ENCODE peak calls at places on chromosomes 6 and 20, in seven cellular contexts. T, F, N, E, Y, B and W are unnamed samples.

GRCh38 chr6:108492131-108492766 is 68.5 kb upstream of the FOXO3 start:
- DNase-seq in Y (no peak), T (no peak), F (peak; percentile 11), B (no peak), N (no peak), E (no peak), W (no peak)

GRCh38 chr20:16477632-16478031 is 95.6 kb downstream of the KIF16B start:
- DNase-seq in E (no peak), T (no peak), F (no peak), Y (no peak), B (no peak), N (no peak), W (no peak)

GRCh38 chr6:170257376-170257775 is 33.5 kb downstream of the DLL1 start:
- DNase-seq in F (no peak), Y (no peak), E (peak; percentile 10), N (no peak), T (no peak), B (no peak), W (no peak)

GRCh38 chr6:128327890-128328289 is 192.5 kb downstream of the PTPRK start:
- DNase-seq in E (no peak), Y (no peak), F (peak; percentile 50), N (no peak), B (no peak), T (no peak), W (no peak)

GRCh38 chr6:166419268-166419667 is 36.5 kb upstream of the MPC1 start:
- DNase-seq in F (peak; percentile 45), E (no peak), T (peak; percentile 21), B (no peak), Y (no peak), N (peak; percentile 34), W (no peak)

GRCh38 chr20:47124235-47124717 is 229.6 kb downstream of the EYA2 start:
- DNase-seq in Y (no peak), F (no peak), T (no peak), B (no peak), E (no peak), N (no peak), W (no peak)

GRCh38 chr20:33601861-33602260 is 60.3 kb upstream of the C20orf144 start:
- DNase-seq in F (no peak), N (no peak), Y (no peak), T (no peak), B (no peak), E (no peak), W (no peak)

GRCh38 chr6:48567016-48567415 is 456.0 kb upstream of the PTCHD4 start:
- DNase-seq in N (no peak), F (no peak), B (no peak), T (no peak), Y (no peak), E (no peak), W (no peak)

GRCh38 chr6:161068296-161068695 is 76.7 kb downstream of the MAP3K4 start:
- DNase-seq in F (no peak), B (no peak), N (no peak), E (no peak), Y (no peak), T (no peak), W (no peak)

GRCh38 chr6:20840675-20841074 is 306.4 kb downstream of the CDKAL1 start:
- DNase-seq in Y (no peak), B (no peak), E (no peak), F (no peak), N (no peak), T (no peak), W (no peak)

GRCh38 chr6:111849298-111849697 is 24.0 kb downstream of the FYN start:
- DNase-seq in E (no peak), Y (no peak), N (no peak), B (no peak), F (no peak), T (no peak), W (no peak)

GRCh38 chr20:12394786-12395185 is 477.1 kb downstream of the BTBD3 start:
- DNase-seq in E (no peak), N (no peak), B (no peak), T (no peak), F (no peak), Y (no peak), W (no peak)

GRCh38 chr6:51844391-51844735 is 243.1 kb downstream of the PKHD1 start:
- DNase-seq in Y (no peak), N (no peak), E (no peak), T (no peak), B (no peak), F (no peak), W (no peak)

GRCh38 chr6:43914272-43915147 is 144.5 kb downstream of the VEGFA start:
- DNase-seq in E (peak; percentile 46), T (no peak), Y (no peak), B (no peak), F (no peak), N (no peak), W (no peak)
- H3K4me1 ChIP-seq in E (peaks cover 13% of the 10 kb centered on the region), T (peaks cover 7% of the 10 kb centered on the region), Y (peaks cover 2% of the 10 kb centered on the region), B (no peaks in the 10 kb centered on the region), F (no peaks in the 10 kb centered on the region), N (no peaks in the 10 kb centered on the region), W (peaks cover 15% of the 10 kb centered on the region)

DNA sequence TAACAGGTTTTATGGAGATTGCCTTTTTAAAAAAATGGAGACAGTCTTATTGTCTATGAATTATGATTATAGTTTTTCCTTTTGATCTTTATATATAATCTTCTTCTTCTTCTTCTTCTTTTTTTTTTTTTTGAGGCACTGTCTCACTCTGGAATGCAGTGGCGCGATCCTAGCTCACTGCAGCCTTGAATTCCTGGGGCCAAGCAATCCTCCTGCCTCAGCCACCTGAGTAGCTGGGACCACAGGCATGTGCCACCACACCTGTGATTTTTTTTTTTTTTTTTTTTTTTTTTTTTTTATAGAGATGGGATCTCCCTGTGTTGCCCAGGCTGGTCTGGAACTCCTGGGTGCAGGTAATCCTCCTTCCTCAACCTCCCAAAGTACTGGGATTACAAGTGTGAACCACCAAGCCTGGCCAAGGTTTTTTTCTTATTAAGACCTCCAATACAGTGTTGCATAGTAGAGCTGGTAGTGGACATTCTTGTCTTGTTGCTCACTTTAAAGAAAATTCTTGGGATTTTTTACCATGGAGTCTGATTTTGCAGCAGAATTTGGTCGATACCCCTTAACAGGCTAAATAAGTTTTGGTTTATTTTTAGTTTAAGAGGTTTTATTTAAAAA is 46.5 kb downstream of the STK4 start:
- DNase-seq in B (no peak), N (no peak), E (no peak), Y (no peak), F (no peak), T (no peak), W (no peak)
- H3K27ac ChIP-seq in B (no peak overlapping the region), N (no peak overlapping the region), E (no peak overlapping the region), Y (no peak overlapping the region), F (no peak overlapping the region), T (no peak overlapping the region), W (peak overlapping the region; percentile 79)

GRCh38 chr6:148349466-148349865 is 6.8 kb downstream of the SASH1 start:
- DNase-seq in Y (no peak), F (no peak), T (no peak), B (no peak), N (no peak), E (no peak), W (no peak)

GRCh38 chr6:148345578-148345977 is 2.9 kb downstream of the SASH1 start:
- DNase-seq in N (no peak), B (no peak), F (no peak), E (no peak), T (no peak), Y (no peak), W (no peak)

GRCh38 chr6:148348778-148349177 is 6.1 kb downstream of the SASH1 start:
- DNase-seq in F (no peak), T (no peak), N (no peak), E (no peak), Y (no peak), B (no peak), W (no peak)

GRCh38 chr6:148348335-148348734 is 5.7 kb downstream of the SASH1 start:
- DNase-seq in E (no peak), F (no peak), N (no peak), B (no peak), T (no peak), Y (no peak), W (no peak)

GRCh38 chr6:148347076-148348054 is 4.7 kb downstream of the SASH1 start:
- DNase-seq in N (no peak), Y (no peak), B (no peak), T (no peak), E (no peak), F (no peak), W (no peak)
- H3K4me3 ChIP-seq in N (no peak overlapping the region), Y (no peak overlapping the region), B (no peak overlapping the region), T (no peak overlapping the region), E (no peak overlapping the region), F (no peak overlapping the region), W (no peak overlapping the region)

DNA sequence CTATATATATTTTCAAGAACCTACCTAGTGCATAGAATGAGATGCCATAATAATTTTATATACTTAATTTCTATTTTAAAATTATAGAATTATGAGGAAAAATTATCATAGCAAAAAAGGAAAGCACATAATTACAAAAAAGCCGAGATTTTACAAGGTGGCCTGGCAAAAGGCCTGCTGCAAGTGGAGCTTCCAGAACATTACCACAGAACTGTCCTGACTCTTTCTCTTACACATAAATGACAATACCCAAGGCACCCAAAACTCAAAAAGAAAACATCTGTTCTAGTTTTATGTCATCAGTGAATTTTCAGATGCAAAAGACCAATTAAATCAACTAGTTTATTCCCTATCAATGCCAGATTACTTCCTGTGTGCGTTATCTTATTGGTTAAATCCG is 74.2 kb downstream of the FILIP1 start:
- DNase-seq in E (no peak), Y (peak; percentile 30), B (no peak), F (no peak), T (no peak), N (no peak), W (no peak)
- H3K4me1 ChIP-seq in E (no peaks in the 10 kb centered on the region), Y (peaks cover 98% of the 10 kb centered on the region), B (peaks cover 86% of the 10 kb centered on the region), F (no peaks in the 10 kb centered on the region), T (peaks cover 13% of the 10 kb centered on the region), N (no peaks in the 10 kb centered on the region), W (peaks cover 5% of the 10 kb centered on the region)

GRCh38 chr20:49769125-49769581 is 43.5 kb upstream of the SLC9A8 start:
- DNase-seq in E (no peak), Y (no peak), B (no peak), F (no peak), T (no peak), N (no peak), W (no peak)
- H3K27ac ChIP-seq in E (peak overlapping the region; percentile 63), Y (peak overlapping the region; percentile 67), B (peak overlapping the region; percentile 65), F (no peak overlapping the region), T (peak overlapping the region; percentile 43), N (no peak overlapping the region), W (peak overlapping the region; percentile 67)

DNA sequence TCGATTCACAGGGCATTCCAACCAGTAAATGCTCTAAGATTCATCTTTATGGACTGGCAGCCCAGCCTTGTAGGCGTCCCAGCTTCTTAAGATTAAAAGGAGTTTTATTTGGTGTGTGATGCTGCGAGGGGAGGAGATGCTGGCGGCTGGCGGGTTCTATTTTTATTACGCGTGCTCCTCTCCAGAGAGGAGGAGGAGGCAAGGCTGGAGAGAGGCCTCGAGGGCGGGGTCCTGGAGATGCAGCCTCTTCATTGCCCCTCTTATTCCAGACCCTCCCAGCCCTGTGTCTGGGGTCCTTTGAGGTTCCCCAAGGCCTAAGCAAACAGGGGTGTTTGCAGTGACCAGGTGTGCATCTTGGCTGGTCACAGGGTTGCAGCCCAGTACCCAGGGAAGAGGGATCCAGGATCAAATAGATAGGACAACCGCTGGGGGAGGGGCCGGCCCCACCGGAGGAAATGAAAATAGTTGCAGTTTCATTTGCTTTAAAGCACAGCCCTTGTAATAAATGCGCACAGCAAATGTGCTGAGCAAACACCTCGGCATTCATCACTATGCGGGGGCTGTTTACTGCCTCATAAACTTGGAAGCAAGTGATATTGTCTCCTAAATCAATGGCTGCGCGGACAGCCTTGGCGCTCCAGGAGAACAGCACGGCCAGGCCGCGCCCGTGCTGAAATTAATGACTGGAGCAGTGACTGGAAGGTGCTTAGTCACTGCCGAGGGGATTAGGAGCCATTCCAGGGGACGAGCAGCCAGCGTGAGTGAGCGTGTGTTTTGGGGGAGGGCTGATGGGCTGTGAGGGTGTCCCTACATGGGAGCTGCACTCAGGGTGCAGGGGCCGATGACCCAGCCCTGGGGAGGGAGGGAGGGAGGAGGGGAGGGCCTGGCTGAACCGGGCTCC is 83.0 kb downstream of the TMEM242 start:
- DNase-seq in Y (no peak), T (peak; percentile 59), F (no peak), B (no peak), E (peak; percentile 43), N (no peak), W (no peak)
- H3K4me3 ChIP-seq in Y (peak overlapping the region; percentile 47), T (no peak overlapping the region), F (no peak overlapping the region), B (peak overlapping the region; percentile 32), E (peak overlapping the region; percentile 6), N (no peak overlapping the region), W (no peak overlapping the region)